ENCODE peak calls at places on chromosomes 2 and 18, in six cellular contexts. J is A549, C is IMR-90, B is K562, D is GM12878, A is HepG2. P is an unnamed sample.
A peak's percentile ranks its signal among the peaks of the same experiment; 100 is the strongest.

GRCh38 chr2:34365937-34366336 is 766.8 kb upstream of the FAM98A start:
- DNase-seq in J (no peak), C (no peak), B (no peak), D (no peak), A (no peak), P (peak; percentile 21)

GRCh38 chr2:38534746-38535403 is 67.9 kb downstream of the HNRNPLL start:
- DNase-seq in J (no peak), C (no peak), B (no peak), D (no peak), A (no peak), P (no peak)

GRCh38 chr2:237910576-237911362 is 51.3 kb downstream of the RAMP1 start:
- DNase-seq in J (no peak), C (no peak), B (no peak), D (no peak), A (no peak), P (no peak)

GRCh38 chr18:58911766-58912165 is 47.1 kb downstream of the ZNF532 start:
- DNase-seq in J (no peak), C (peak; percentile 34), B (no peak), D (no peak), A (no peak), P (no peak)

GRCh38 chr2:129464631-129465030 is 514.8 kb upstream of the RAB6C start:
- DNase-seq in J (no peak), C (no peak), B (no peak), D (no peak), A (no peak), P (no peak)

GRCh38 chr2:74577448-74577847 is 22.9 kb downstream of the DOK1 start:
- DNase-seq in J (no peak), C (peak; percentile 64), B (peak; percentile 45), D (no peak), A (no peak), P (no peak)

GRCh38 chr2:54636425-54637139 is 86.9 kb upstream of the EML6 start:
- DNase-seq in J (no peak), C (no peak), B (no peak), D (no peak), A (no peak), P (no peak)

GRCh38 chr2:45938649-45939511 is 287.4 kb downstream of the PRKCE start:
- DNase-seq in J (peak; percentile 91), C (peak; percentile 97), B (peak; percentile 8), D (no peak), A (peak; percentile 78), P (peak; percentile 72)

GRCh38 chr2:100235098-100235497 is 87.2 kb downstream of the LONRF2 start:
- DNase-seq in J (no peak), C (peak; percentile 33), B (no peak), D (no peak), A (no peak), P (no peak)

GRCh38 chr2:178775975-178776374 is 31.2 kb downstream of the TTN start:
- DNase-seq in J (no peak), C (no peak), B (no peak), D (no peak), A (no peak), P (no peak)

GRCh38 chr18:37483221-37483971 is 82.2 kb downstream of the CELF4 start:
- DNase-seq in J (no peak), C (peak; percentile 25), B (peak; percentile 36), D (no peak), A (no peak), P (peak; percentile 63)

GRCh38 chr2:171509945-171510731 is 12.1 kb upstream of the CYBRD1 start:
- DNase-seq in J (no peak), C (no peak), B (no peak), D (peak; percentile 75), A (no peak), P (no peak)

GRCh38 chr18:21242141-21243040 is at the start of gene GREB1L:
- DNase-seq in J (peak; percentile 40), C (no peak), B (no peak), D (no peak), A (peak; percentile 16), P (peak; percentile 87)

GRCh38 chr2:104406273-104406726 is 447.6 kb upstream of the POU3F3 start:
- DNase-seq in J (no peak), C (no peak), B (no peak), D (no peak), A (no peak), P (no peak)

GRCh38 chr18:7808054-7808453 is 240.9 kb downstream of the PTPRM start:
- DNase-seq in J (no peak), C (no peak), B (no peak), D (no peak), A (no peak), P (no peak)

GRCh38 chr2:155372969-155373368 is 674.5 kb downstream of the KCNJ3 start:
- DNase-seq in J (no peak), C (no peak), B (no peak), D (no peak), A (no peak), P (no peak)

GRCh38 chr2:15527074-15527739 is 33.9 kb downstream of the NBAS start:
- DNase-seq in J (no peak), C (no peak), B (no peak), D (no peak), A (peak; percentile 15), P (no peak)

GRCh38 chr2:25387479-25388449 is 46.0 kb upstream of the DNMT3A start:
- DNase-seq in J (no peak), C (no peak), B (no peak), D (no peak), A (no peak), P (no peak)

GRCh38 chr2:28523873-28524272 is 28.0 kb downstream of the PLB1 start:
- DNase-seq in J (no peak), C (no peak), B (no peak), D (no peak), A (no peak), P (no peak)

GRCh38 chr2:176080540-176081355 is 3.0 kb downstream of the EVX2 start:
- DNase-seq in J (no peak), C (no peak), B (no peak), D (no peak), A (no peak), P (no peak)

GRCh38 chr2:36371963-36372391 is 16.4 kb downstream of the CRIM1 start:
- DNase-seq in J (no peak), C (peak; percentile 84), B (no peak), D (no peak), A (peak; percentile 73), P (no peak)

GRCh38 chr2:170161516-170162260 is 16.3 kb upstream of the MYO3B start:
- DNase-seq in J (no peak), C (no peak), B (no peak), D (no peak), A (no peak), P (no peak)
- TF ChIP-seq BHLHE40 in J (no peak), C (no peak), B (no peak), D (no peak), A (no peak), P (no peak)

DNA sequence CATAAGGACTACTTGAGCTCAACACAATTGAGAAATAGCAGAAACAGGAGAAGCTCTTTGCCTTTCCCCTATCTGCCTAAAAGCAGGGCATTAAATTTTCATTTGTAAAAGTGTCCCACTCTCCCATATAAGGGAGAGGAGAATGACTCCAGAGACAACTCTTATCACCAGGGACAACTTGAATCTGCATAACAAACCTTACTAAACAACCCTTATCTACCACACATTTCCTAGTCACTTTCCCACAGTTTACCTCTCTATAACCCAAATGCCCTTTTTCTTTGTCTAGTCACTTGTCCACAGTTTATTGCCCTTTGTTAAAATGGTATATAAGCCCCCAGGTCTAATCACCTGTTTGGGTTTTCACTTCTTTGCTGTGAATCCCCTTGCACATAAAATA is 37.5 kb upstream of the PPM1B start:
- DNase-seq in J (no peak), C (no peak), B (peak; percentile 17), D (no peak), A (no peak), P (no peak)
- TF ChIP-seq BHLHE40 in J (no peak), C (no peak), B (no peak), D (no peak), A (no peak), P (no peak)

DNA sequence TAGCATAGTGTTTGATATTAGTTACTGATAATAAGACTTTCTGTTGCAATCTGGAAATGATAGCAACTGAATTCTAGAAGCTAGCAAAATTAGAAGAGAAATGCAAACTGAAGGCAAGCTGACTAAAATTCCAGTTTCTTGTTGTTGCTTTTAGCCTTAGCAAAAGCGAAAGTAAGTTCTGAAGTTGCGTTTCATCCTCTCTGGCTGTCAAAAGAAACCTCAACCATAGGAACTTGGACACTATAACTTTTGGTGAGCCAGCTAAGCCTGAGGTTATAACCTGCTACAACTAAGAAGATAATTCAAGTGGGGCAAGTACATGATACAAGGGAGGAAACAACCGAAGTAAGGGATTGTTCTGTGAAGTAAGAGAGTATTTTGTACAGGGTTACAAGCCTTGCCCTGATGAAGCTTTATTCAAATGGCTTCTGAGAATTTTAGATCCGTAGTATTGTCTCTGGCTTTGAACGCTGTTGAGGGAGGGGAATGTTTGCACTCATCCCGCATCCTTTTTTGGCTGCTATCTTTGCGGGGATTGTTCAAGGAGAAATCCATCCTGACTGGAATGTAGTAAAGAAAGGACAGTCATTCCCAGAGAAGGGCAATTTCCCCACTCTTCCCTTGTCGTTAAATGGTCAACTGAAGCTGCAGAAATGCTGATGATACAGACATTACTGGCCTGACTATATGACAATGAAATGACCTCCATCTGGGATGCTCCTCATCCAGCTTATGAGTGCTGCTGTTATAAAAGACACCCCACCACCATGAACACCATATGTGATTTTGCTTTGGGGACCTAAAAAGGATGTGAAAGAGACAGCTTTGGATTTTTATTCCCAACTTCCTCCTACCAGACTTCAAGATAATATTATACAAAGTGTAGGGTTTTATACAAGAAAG is 7.0 kb upstream of the TMX3 start:
- DNase-seq in J (no peak), C (no peak), B (no peak), D (peak; percentile 30), A (no peak), P (no peak)
- TF ChIP-seq BHLHE40 in J (no peak), C (no peak), B (no peak), D (no peak), A (no peak), P (no peak)

GRCh38 chr18:70414315-70414714 is 125.5 kb downstream of the SOCS6 start:
- DNase-seq in J (no peak), C (no peak), B (no peak), D (no peak), A (no peak), P (no peak)
- TF ChIP-seq BHLHE40 in J (no peak), C (no peak), B (no peak), D (no peak), A (no peak), P (no peak)

GRCh38 chr18:12654971-12655370 is 2.9 kb downstream of the SPIRE1 start:
- DNase-seq in J (no peak), C (no peak), B (no peak), D (no peak), A (no peak), P (no peak)

GRCh38 chr18:12659904-12660605 is 2.1 kb upstream of the SPIRE1 start:
- DNase-seq in J (peak; percentile 31), C (peak; percentile 70), B (peak; percentile 69), D (no peak), A (peak; percentile 47), P (peak; percentile 39)

GRCh38 chr18:12657849-12658829 is at the start of gene SPIRE1:
- DNase-seq in J (peak; percentile 22), C (peak; percentile 52), B (peak; percentile 67), D (no peak), A (peak; percentile 29), P (peak; percentile 52)

GRCh38 chr18:12657048-12657848 is 659 bp downstream of the SPIRE1 start:
- DNase-seq in J (peak; percentile 10), C (peak; percentile 48), B (peak; percentile 58), D (no peak), A (no peak), P (peak; percentile 33)

DNA sequence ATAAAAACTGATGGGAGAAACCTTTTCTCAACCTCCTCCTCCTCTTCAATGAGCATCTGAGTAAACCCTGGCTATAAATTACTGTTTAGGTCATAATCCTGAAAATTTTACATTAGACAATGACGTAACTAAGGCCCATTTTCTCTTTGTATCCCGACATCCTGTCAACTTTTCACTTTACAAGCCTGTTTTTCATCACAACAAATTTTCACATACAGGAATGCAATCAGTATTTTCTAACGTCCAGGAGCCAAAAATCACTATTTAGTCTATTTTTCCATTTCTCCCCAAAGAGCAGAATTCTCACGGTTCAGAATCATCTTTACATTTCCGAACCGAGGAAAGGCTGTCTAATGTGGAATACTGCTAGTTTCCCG is 1.2 kb downstream of the SPIRE1 start:
- DNase-seq in J (no peak), C (peak; percentile 50), B (peak; percentile 16), D (no peak), A (no peak), P (no peak)
- TF ChIP-seq BHLHE40 in J (no peak), C (no peak), B (no peak), D (no peak), A (no peak), P (no peak)

P was measured in HEK293T.